ENCODE peak calls at places on chromosomes 16 and 17, in seven cellular contexts. I, S, M, N, F, C and T are unnamed samples.
A peak's percentile ranks its signal among the peaks of the same experiment; 100 is the strongest.

GRCh38 chr17:78748048-78748729 is 33.9 kb downstream of the CYTH1 start:
- DNase-seq in M (no peak), N (no peak), S (no peak), I (peak; percentile 46), F (peak; percentile 56), C (no peak), T (no peak)

GRCh38 chr17:64115871-64116534 is 13.9 kb downstream of the ERN1 start:
- DNase-seq in C (no peak), S (no peak), M (peak; percentile 84), F (no peak), I (no peak), N (no peak), T (no peak)

GRCh38 chr16:84547539-84548058 is 43.1 kb upstream of the MEAK7 start:
- DNase-seq in N (no peak), M (no peak), S (no peak), C (no peak), F (peak; percentile 51), I (no peak), T (no peak)

GRCh38 chr17:4536259-4536741 is 18.9 kb downstream of the MYBBP1A start:
- DNase-seq in C (no peak), F (no peak), I (no peak), S (no peak), N (no peak), M (peak; percentile 30), T (no peak)

GRCh38 chr17:79218825-79219200 is 144.2 kb downstream of the ENGASE start:
- DNase-seq in M (no peak), F (no peak), S (no peak), N (no peak), C (no peak), I (no peak), T (no peak)

GRCh38 chr17:57747221-57748017 is 2.3 kb upstream of the CCDC182 start:
- DNase-seq in M (peak; percentile 57), N (no peak), S (peak; percentile 32), F (peak; percentile 27), C (peak; percentile 51), I (peak; percentile 18), T (no peak)

GRCh38 chr16:80100186-80100585 is 440.6 kb upstream of the DYNLRB2 start:
- DNase-seq in I (no peak), M (no peak), F (no peak), C (no peak), N (no peak), S (no peak), T (no peak)

GRCh38 chr17:80596760-80597608 is 52.3 kb downstream of the RPTOR start:
- DNase-seq in M (no peak), C (no peak), N (no peak), S (no peak), F (no peak), I (no peak), T (no peak)

GRCh38 chr16:17313085-17313611 is 157.6 kb downstream of the XYLT1 start:
- DNase-seq in F (no peak), N (peak; percentile 88), I (peak; percentile 46), S (no peak), C (peak; percentile 29), M (no peak), T (no peak)

GRCh38 chr17:1398900-1399299 is 1.1 kb downstream of the YWHAE start:
- DNase-seq in C (peak; percentile 32), N (no peak), I (peak; percentile 16), F (peak; percentile 30), M (peak; percentile 65), S (no peak), T (no peak)

GRCh38 chr17:4742629-4743028 is 2.9 kb upstream of the CXCL16 start:
- DNase-seq in I (no peak), M (no peak), F (no peak), N (no peak), C (no peak), S (no peak), T (no peak)

GRCh38 chr17:50920891-50921595 is 54.9 kb upstream of the TOB1 start:
- DNase-seq in M (no peak), I (peak; percentile 60), S (no peak), N (no peak), C (no peak), F (no peak), T (no peak)

GRCh38 chr17:50923611-50924010 is 57.5 kb upstream of the TOB1 start:
- DNase-seq in I (no peak), M (no peak), S (no peak), N (no peak), C (no peak), F (no peak), T (no peak)

GRCh38 chr17:50922739-50923405 is 56.7 kb upstream of the TOB1 start:
- DNase-seq in I (peak; percentile 81), F (no peak), C (no peak), S (no peak), M (no peak), N (no peak), T (no peak)

GRCh38 chr17:50920041-50920410 is 53.9 kb upstream of the TOB1 start:
- DNase-seq in I (no peak), N (no peak), F (no peak), S (no peak), M (no peak), C (no peak), T (no peak)

DNA sequence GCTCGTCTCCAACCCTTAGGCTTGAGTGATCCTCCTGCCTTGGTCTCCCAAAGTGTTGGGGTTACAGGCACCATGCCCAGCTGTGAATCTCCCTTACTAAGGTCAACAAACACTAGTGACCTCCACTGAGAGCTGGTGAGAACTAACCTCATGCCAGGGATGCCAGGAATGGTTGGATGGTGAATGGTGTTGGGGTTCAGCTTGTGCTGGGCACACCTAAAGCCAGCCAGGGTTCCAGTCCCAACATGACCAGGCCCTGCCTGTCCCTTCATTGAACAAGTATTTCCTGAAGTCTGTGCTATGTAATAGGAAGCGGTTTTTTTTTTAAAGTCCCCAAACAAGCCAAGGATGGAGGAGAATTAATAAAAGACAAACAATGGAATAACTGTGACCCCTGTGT is 56.0 kb upstream of the TOB1 start:
- DNase-seq in F (no peak), M (no peak), C (no peak), S (no peak), I (no peak), N (no peak), T (no peak)
- H3K4me1 ChIP-seq in F (peaks cover 37% of the 10 kb centered on the region), M (peaks cover 34% of the 10 kb centered on the region), C (peaks cover 7% of the 10 kb centered on the region), S (no peaks in the 10 kb centered on the region), I (peaks cover 24% of the 10 kb centered on the region), N (peaks cover 17% of the 10 kb centered on the region), T (peaks cover 7% of the 10 kb centered on the region)

GRCh38 chr17:12990041-12990808 is 27.6 kb downstream of the ELAC2 start:
- DNase-seq in M (no peak), C (no peak), S (no peak), F (no peak), N (no peak), I (no peak), T (no peak)

GRCh38 chr17:12985431-12986285 is 32.2 kb downstream of the ELAC2 start:
- DNase-seq in S (no peak), I (no peak), N (no peak), F (no peak), M (no peak), C (no peak), T (no peak)

GRCh38 chr17:12990926-12991325 is 26.9 kb downstream of the ELAC2 start:
- DNase-seq in M (no peak), S (no peak), C (no peak), F (no peak), N (no peak), I (no peak), T (no peak)

GRCh38 chr17:12983986-12984932 is 33.6 kb downstream of the ELAC2 start:
- DNase-seq in S (peak; percentile 42), I (peak; percentile 19), M (no peak), F (no peak), C (peak; percentile 48), N (no peak), T (no peak)

DNA sequence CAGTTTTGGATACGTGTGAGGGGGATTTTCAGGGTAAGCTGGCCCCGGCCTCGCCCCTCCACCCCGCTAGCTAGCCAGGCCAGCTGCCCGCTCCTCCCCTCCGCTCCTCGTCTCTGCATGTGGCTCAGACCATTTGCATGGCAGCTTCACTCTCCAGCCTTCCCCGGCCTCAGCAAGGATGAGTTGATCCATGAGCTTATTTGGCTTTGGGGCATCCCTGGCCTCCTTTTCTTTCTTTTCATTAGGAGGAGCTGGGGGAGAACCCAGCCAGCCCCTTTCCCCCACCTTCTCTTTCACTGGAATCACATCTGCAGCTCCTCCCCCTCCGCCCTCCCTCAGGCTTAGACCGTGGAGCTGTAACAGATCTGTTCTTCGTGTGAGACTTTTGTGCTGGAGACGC is 30.7 kb downstream of the ELAC2 start:
- DNase-seq in N (no peak), C (no peak), I (no peak), S (no peak), F (no peak), M (no peak), T (no peak)
- H3K4me1 ChIP-seq in N (peaks cover 29% of the 10 kb centered on the region), C (peaks cover 14% of the 10 kb centered on the region), I (no peaks in the 10 kb centered on the region), S (peaks cover 13% of the 10 kb centered on the region), F (no peaks in the 10 kb centered on the region), M (peaks cover 7% of the 10 kb centered on the region), T (no peaks in the 10 kb centered on the region)

DNA sequence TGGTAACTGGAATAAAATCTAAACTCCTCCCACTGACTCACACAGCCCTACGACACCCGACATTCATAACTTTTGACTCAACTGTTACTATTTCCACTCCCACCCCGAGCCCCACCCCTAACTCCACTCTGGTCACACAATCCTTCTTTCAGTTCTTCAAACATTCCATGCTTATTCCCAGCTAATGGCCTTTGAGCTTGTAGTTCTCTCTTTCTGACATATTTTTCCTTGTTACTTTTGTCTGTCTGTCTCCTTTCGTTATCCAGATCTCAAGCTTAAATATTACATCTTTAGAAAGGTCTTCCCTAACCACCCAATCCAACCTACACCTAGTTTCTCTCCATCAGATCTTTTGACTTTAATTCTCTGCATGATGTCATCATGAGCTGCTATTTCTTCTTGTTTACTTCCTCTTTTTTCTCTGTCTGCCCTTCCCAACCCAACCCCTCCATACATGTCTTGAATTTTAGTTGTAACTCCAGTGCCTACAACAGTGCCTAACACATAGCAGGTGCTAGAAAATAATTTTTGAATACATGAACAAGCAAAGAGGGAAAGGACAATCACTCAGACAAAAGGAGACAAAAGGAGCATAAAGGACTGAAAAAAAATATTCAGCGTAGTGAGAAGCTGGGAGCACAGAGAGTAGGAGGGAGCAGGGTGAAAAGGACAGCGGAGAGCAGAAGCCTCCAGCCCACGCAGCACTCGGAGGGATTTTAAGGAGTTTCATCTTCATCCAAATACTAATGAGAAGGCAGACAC is 65.2 kb upstream of the SMIM36 start:
- DNase-seq in S (no peak), F (no peak), C (no peak), I (no peak), N (no peak), M (peak; percentile 71), T (peak; percentile 86)
- H3K4me1 ChIP-seq in S (no peaks in the 10 kb centered on the region), F (peaks cover 16% of the 10 kb centered on the region), C (peaks cover 10% of the 10 kb centered on the region), I (peaks cover 6% of the 10 kb centered on the region), N (peaks cover 9% of the 10 kb centered on the region), M (no peaks in the 10 kb centered on the region), T (peaks cover 24% of the 10 kb centered on the region)

GRCh38 chr16:2075631-2076030 is 27.8 kb downstream of the TSC2 start:
- DNase-seq in N (no peak), C (no peak), I (no peak), S (no peak), M (no peak), F (no peak), T (no peak)

GRCh38 chr16:2070576-2071453 is 23.0 kb downstream of the TSC2 start:
- DNase-seq in F (no peak), I (no peak), M (no peak), C (no peak), N (no peak), S (no peak), T (no peak)

GRCh38 chr16:2071454-2072263 is 23.9 kb downstream of the TSC2 start:
- DNase-seq in F (no peak), M (no peak), S (no peak), N (no peak), C (no peak), I (no peak), T (no peak)

GRCh38 chr16:2074071-2074470 is 26.3 kb downstream of the TSC2 start:
- DNase-seq in N (no peak), M (no peak), S (no peak), F (no peak), I (no peak), C (no peak), T (no peak)

GRCh38 chr16:2072926-2073325 is 25.1 kb downstream of the TSC2 start:
- DNase-seq in M (no peak), F (no peak), I (no peak), S (no peak), N (no peak), C (no peak), T (no peak)
- H3K4me1 ChIP-seq in M (peaks cover 2% of the 10 kb centered on the region), F (no peaks in the 10 kb centered on the region), I (no peaks in the 10 kb centered on the region), S (no peaks in the 10 kb centered on the region), N (no peaks in the 10 kb centered on the region), C (no peaks in the 10 kb centered on the region), T (no peaks in the 10 kb centered on the region)